ENCODE peak calls at places on chromosomes 5 and 9, in nine cellular contexts. I is ascending aorta, Y is type B pancreatic cell, D is GM23338, P is astrocyte of the cerebellum, U is ovary, J is mesothelial cell of epicardium, A is left lung, K is astrocyte. H is an unnamed sample.

GRCh38 chr9:3549243-3549642 is 23.4 kb upstream of the RFX3 start:
- DNase-seq in K (no peak), D (no peak), U (no peak), J (no peak), A (no peak), Y (no peak), I (no peak), P (no peak), H (no peak)

GRCh38 chr5:116674881-116675627 is 100.4 kb upstream of the SEMA6A start:
- DNase-seq in I (no peak), U (no peak), P (no peak), K (no peak), J (no peak), D (no peak), A (no peak), Y (no peak), H (no peak)

GRCh38 chr5:64487283-64487682 is 18.5 kb upstream of the RGS7BP start:
- DNase-seq in U (no peak), P (no peak), D (no peak), Y (no peak), K (no peak), J (no peak), A (no peak), I (no peak), H (no peak)

GRCh38 chr5:116585227-116585626 is 10.6 kb upstream of the SEMA6A start:
- DNase-seq in I (no peak), D (no peak), Y (no peak), P (no peak), K (no peak), U (no peak), A (no peak), J (no peak), H (no peak)

GRCh38 chr9:86599565-86599964 is 245.4 kb upstream of the TUT7 start:
- DNase-seq in Y (no peak), K (no peak), P (no peak), I (no peak), U (no peak), D (no peak), A (no peak), J (no peak), H (no peak)

GRCh38 chr5:115758356-115758755 is 58.1 kb downstream of the CDO1 start:
- DNase-seq in K (peak; percentile 20), Y (no peak), U (no peak), D (no peak), A (no peak), P (no peak), J (no peak), I (no peak), H (no peak)

GRCh38 chr9:121914604-121915303 is 178.4 kb downstream of the TTLL11 start:
- DNase-seq in U (no peak), K (no peak), I (no peak), J (no peak), P (no peak), A (no peak), Y (no peak), D (no peak), H (no peak)

GRCh38 chr5:34603378-34603777 is 52.8 kb upstream of the RAI14 start:
- DNase-seq in Y (no peak), U (no peak), K (no peak), J (no peak), A (no peak), P (no peak), I (no peak), D (no peak), H (no peak)

GRCh38 chr9:16633794-16634193 is 236.7 kb downstream of the BNC2 start:
- DNase-seq in D (no peak), U (no peak), K (no peak), J (no peak), I (no peak), A (no peak), Y (no peak), P (no peak), H (no peak)

GRCh38 chr9:30075451-30076199 is 2308.8 kb upstream of the ACO1 start:
- DNase-seq in A (no peak), U (no peak), P (no peak), Y (no peak), I (no peak), K (no peak), J (no peak), D (no peak), H (no peak)

GRCh38 chr5:128100860-128101557 is 17.4 kb downstream of the SLC12A2 start:
- DNase-seq in Y (no peak), U (no peak), J (no peak), P (no peak), K (no peak), D (no peak), I (no peak), A (no peak), H (no peak)

GRCh38 chr5:38607930-38608545 is 51.6 kb upstream of the LIFR start:
- DNase-seq in D (no peak), K (peak; percentile 89), P (peak; percentile 79), J (no peak), A (no peak), U (no peak), I (no peak), Y (no peak), H (peak; percentile 31)

GRCh38 chr5:82467006-82467561 is 188.9 kb upstream of the RPS23 start:
- DNase-seq in K (no peak), P (no peak), D (peak; percentile 17), A (no peak), U (peak; percentile 15), I (no peak), Y (no peak), J (no peak), H (peak; percentile 65)

GRCh38 chr9:129202613-129203555 is 24.8 kb upstream of the IER5L start:
- DNase-seq in K (peak; percentile 34), D (peak; percentile 93), J (peak; percentile 90), U (peak; percentile 90), A (peak; percentile 97), Y (peak; percentile 91), P (peak; percentile 19), I (peak; percentile 92), H (peak; percentile 25)

GRCh38 chr5:84017704-84018240 is 297.1 kb upstream of the HAPLN1 start:
- DNase-seq in Y (no peak), D (no peak), K (peak; percentile 27), A (no peak), I (no peak), J (no peak), U (no peak), P (no peak), H (no peak)

GRCh38 chr5:103569313-103570060 is 6.9 kb upstream of the NUDT12 start:
- DNase-seq in K (peak; percentile 10), Y (no peak), P (no peak), A (no peak), I (no peak), D (no peak), J (no peak), U (no peak), H (no peak)

GRCh38 chr5:123080215-123080614 is 8.8 kb upstream of the PRDM6 start:
- DNase-seq in D (no peak), J (no peak), I (no peak), Y (no peak), P (no peak), K (no peak), A (no peak), U (no peak), H (no peak)

GRCh38 chr5:38926121-38926520 is 80.3 kb downstream of the OSMR start:
- DNase-seq in I (no peak), Y (no peak), A (no peak), D (no peak), P (no peak), U (no peak), J (no peak), K (peak; percentile 58), H (no peak)

GRCh38 chr5:178418471-178419010 is 171.7 kb downstream of the COL23A1 start:
- DNase-seq in P (no peak), U (no peak), K (no peak), D (no peak), A (no peak), Y (no peak), J (no peak), I (no peak), H (no peak)

GRCh38 chr5:19179561-19179960 is 808.4 kb downstream of the CDH18 start:
- DNase-seq in P (no peak), Y (no peak), U (no peak), J (no peak), D (no peak), K (no peak), A (no peak), I (no peak), H (no peak)

GRCh38 chr9:4762889-4763521 is 22.0 kb upstream of the AK3 start:
- DNase-seq in K (no peak), P (no peak), U (no peak), J (no peak), Y (no peak), I (peak; percentile 70), A (peak; percentile 82), D (peak; percentile 68), H (no peak)

GRCh38 chr9:121302786-121303185 is 34.8 kb downstream of the GSN start:
- DNase-seq in K (no peak), J (no peak), D (no peak), P (no peak), Y (no peak), A (no peak), U (no peak), I (no peak), H (no peak)

GRCh38 chr9:78239506-78239905 is 3.6 kb downstream of the CEP78 start:
- DNase-seq in Y (no peak), A (no peak), D (peak; percentile 49), U (no peak), P (no peak), I (no peak), J (peak; percentile 39), K (no peak), H (no peak)
- TF ChIP-seq CTCF in Y (peak; percentile 46), A (no peak), D (peak; percentile 43), U (no peak), P (peak; percentile 58), I (no peak), J (no peak), K (peak; percentile 23), H (no peak)

GRCh38 chr5:71455427-71456361 is at the start of gene BDP1:
- DNase-seq in K (peak; percentile 86), J (peak; percentile 98), A (peak; percentile 96), I (peak; percentile 98), D (peak; percentile 98), P (peak; percentile 92), U (peak; percentile 95), Y (peak; percentile 95), H (peak; percentile 73)
- TF ChIP-seq CTCF in K (peak; percentile 48), J (peak; percentile 51), A (peak; percentile 13), I (no peak), D (no peak), P (peak; percentile 42), U (no peak), Y (peak; percentile 64), H (peak; percentile 15)

DNA sequence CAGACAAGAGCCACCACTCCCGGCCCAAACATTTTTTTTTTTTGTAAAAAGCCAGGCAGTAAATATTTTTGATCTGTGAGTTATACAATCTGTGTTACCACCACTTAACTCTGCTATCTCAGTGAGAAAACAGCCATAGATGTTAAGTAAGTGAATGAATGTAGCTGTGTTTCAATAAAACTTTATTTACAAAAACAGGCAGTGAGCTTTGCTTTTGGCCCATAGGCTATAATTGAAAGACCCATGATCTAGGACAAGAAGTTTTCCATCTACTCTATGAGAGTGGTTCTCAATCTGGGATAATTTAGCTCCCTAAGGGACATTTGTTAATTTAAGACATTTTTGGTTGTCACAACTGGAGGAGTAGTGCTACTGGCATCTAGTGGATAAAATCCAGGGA is 91.0 kb downstream of the TMC1 start:
- DNase-seq in J (no peak), Y (no peak), P (no peak), A (no peak), I (no peak), D (no peak), K (no peak), U (no peak), H (no peak)
- TF ChIP-seq CTCF in J (no peak), Y (no peak), P (no peak), A (no peak), I (no peak), D (no peak), K (no peak), U (no peak), H (peak; percentile 1)

GRCh38 chr5:75885849-75886596 is 168.8 kb upstream of the POC5 start:
- DNase-seq in Y (no peak), U (no peak), J (no peak), I (no peak), K (no peak), D (peak; percentile 52), P (no peak), A (no peak), H (no peak)
- TF ChIP-seq CTCF in Y (peak; percentile 59), U (no peak), J (no peak), I (no peak), K (no peak), D (peak; percentile 76), P (no peak), A (no peak), H (no peak)